ENCODE peak calls at places on chromosome 13, in four cellular contexts. P, Y, L and J are unnamed samples.

GRCh38 chr13:113864303-113864890 is 521 bp upstream of the GAS6 start:
- DNase-seq in P (no peak), Y (no peak), L (no peak), J (no peak)

GRCh38 chr13:20848944-20849343 is 53.6 kb downstream of the XPO4 start:
- DNase-seq in Y (no peak), L (no peak), P (no peak), J (no peak)

GRCh38 chr13:86792153-86792651 is 879.0 kb upstream of the SLITRK5 start:
- DNase-seq in L (no peak), Y (no peak), P (no peak), J (no peak)

GRCh38 chr13:71949441-71949840 is 82.4 kb upstream of the DACH1 start:
- DNase-seq in L (no peak), Y (no peak), P (no peak), J (no peak)

GRCh38 chr13:45521292-45521691 is 56.6 kb downstream of the COG3 start:
- DNase-seq in L (no peak), Y (peak), P (no peak), J (no peak)

GRCh38 chr13:48431987-48432615 is 19.2 kb upstream of the LPAR6 start:
- DNase-seq in L (no peak), P (no peak), Y (peak), J (no peak)

GRCh38 chr13:50244913-50245574 is 229.8 kb downstream of the KCNRG start:
- DNase-seq in L (peak), P (no peak), Y (peak), J (peak)

GRCh38 chr13:41648314-41648935 is 191.1 kb downstream of the RGCC start:
- DNase-seq in Y (peak), L (no peak), P (no peak), J (no peak)

GRCh38 chr13:102142473-102142826 is 259.4 kb downstream of the FGF14 start:
- DNase-seq in P (no peak), Y (no peak), L (no peak), J (no peak)

GRCh38 chr13:95254341-95254740 is 46.9 kb downstream of the ABCC4 start:
- DNase-seq in Y (no peak), P (no peak), L (no peak), J (no peak)

GRCh38 chr13:52459668-52460067 is 4.4 kb downstream of the CKAP2 start:
- DNase-seq in L (no peak), Y (peak), P (no peak), J (no peak)